ENCODE peak calls at places on chromosome 7, in nine cellular contexts. One of them, this sample, is unnamed.

GRCh38 chr7:2242541-2243482 is 786 bp downstream of the NUDT1 start:
- DNase-seq in brain microvascular endothelial cell: no peak
- DNase-seq in left lung: no peak
- DNase-seq in body of pancreas: no peak
- DNase-seq in Right ventricle myocardium superior: no peak
- DNase-seq in stimulated activated CD4-positive, alpha-beta T cell treated with anti-CD3 and anti-CD28 coated beads, Interleukin-15, amount 100 ng/mL, for 1 hour: no peak
- DNase-seq in SJCRH30: peak; percentile 45
- DNase-seq in RCC 7860: peak; percentile 19
- DNase-seq in choroid plexus epithelial cell: peak; percentile 30
- DNase-seq in this sample: no peak

GRCh38 chr7:26172048-26172447 is 20.1 kb downstream of the NFE2L3 start:
- DNase-seq in brain microvascular endothelial cell: no peak
- DNase-seq in left lung: no peak
- DNase-seq in body of pancreas: no peak
- DNase-seq in Right ventricle myocardium superior: no peak
- DNase-seq in stimulated activated CD4-positive, alpha-beta T cell treated with anti-CD3 and anti-CD28 coated beads, Interleukin-15, amount 100 ng/mL, for 1 hour: no peak
- DNase-seq in SJCRH30: no peak
- DNase-seq in RCC 7860: no peak
- DNase-seq in choroid plexus epithelial cell: no peak
- DNase-seq in this sample: no peak

GRCh38 chr7:73721237-73721848 is 1.9 kb upstream of the STX1A start:
- DNase-seq in brain microvascular endothelial cell: no peak
- DNase-seq in left lung: no peak
- DNase-seq in body of pancreas: peak; percentile 87
- DNase-seq in Right ventricle myocardium superior: peak; percentile 80
- DNase-seq in stimulated activated CD4-positive, alpha-beta T cell treated with anti-CD3 and anti-CD28 coated beads, Interleukin-15, amount 100 ng/mL, for 1 hour: no peak
- DNase-seq in SJCRH30: peak; percentile 74
- DNase-seq in RCC 7860: no peak
- DNase-seq in choroid plexus epithelial cell: no peak
- DNase-seq in this sample: no peak

GRCh38 chr7:12640299-12641096 is 46.9 kb upstream of the ARL4A start:
- DNase-seq in brain microvascular endothelial cell: no peak
- DNase-seq in left lung: no peak
- DNase-seq in body of pancreas: no peak
- DNase-seq in Right ventricle myocardium superior: no peak
- DNase-seq in stimulated activated CD4-positive, alpha-beta T cell treated with anti-CD3 and anti-CD28 coated beads, Interleukin-15, amount 100 ng/mL, for 1 hour: no peak
- DNase-seq in SJCRH30: no peak
- DNase-seq in RCC 7860: no peak
- DNase-seq in choroid plexus epithelial cell: no peak
- DNase-seq in this sample: no peak

GRCh38 chr7:128132426-128133069 is 101.3 kb upstream of the LRRC4 start:
- DNase-seq in brain microvascular endothelial cell: no peak
- DNase-seq in left lung: no peak
- DNase-seq in body of pancreas: no peak
- DNase-seq in Right ventricle myocardium superior: no peak
- DNase-seq in stimulated activated CD4-positive, alpha-beta T cell treated with anti-CD3 and anti-CD28 coated beads, Interleukin-15, amount 100 ng/mL, for 1 hour: no peak
- DNase-seq in SJCRH30: no peak
- DNase-seq in RCC 7860: no peak
- DNase-seq in choroid plexus epithelial cell: no peak
- DNase-seq in this sample: no peak

GRCh38 chr7:131400833-131401593 is 73.3 kb downstream of the MKLN1 start:
- DNase-seq in brain microvascular endothelial cell: no peak
- DNase-seq in left lung: no peak
- DNase-seq in body of pancreas: no peak
- DNase-seq in Right ventricle myocardium superior: no peak
- DNase-seq in stimulated activated CD4-positive, alpha-beta T cell treated with anti-CD3 and anti-CD28 coated beads, Interleukin-15, amount 100 ng/mL, for 1 hour: no peak
- DNase-seq in SJCRH30: no peak
- DNase-seq in RCC 7860: no peak
- DNase-seq in choroid plexus epithelial cell: peak; percentile 70
- DNase-seq in this sample: no peak

GRCh38 chr7:138978541-138979184 is 2.5 kb downstream of the KIAA1549 start:
- DNase-seq in brain microvascular endothelial cell: no peak
- DNase-seq in left lung: no peak
- DNase-seq in body of pancreas: no peak
- DNase-seq in Right ventricle myocardium superior: no peak
- DNase-seq in stimulated activated CD4-positive, alpha-beta T cell treated with anti-CD3 and anti-CD28 coated beads, Interleukin-15, amount 100 ng/mL, for 1 hour: no peak
- DNase-seq in SJCRH30: no peak
- DNase-seq in RCC 7860: no peak
- DNase-seq in choroid plexus epithelial cell: no peak
- DNase-seq in this sample: no peak

GRCh38 chr7:22851140-22851539 is 28.5 kb upstream of the TOMM7 start:
- DNase-seq in brain microvascular endothelial cell: no peak
- DNase-seq in left lung: no peak
- DNase-seq in body of pancreas: no peak
- DNase-seq in Right ventricle myocardium superior: no peak
- DNase-seq in stimulated activated CD4-positive, alpha-beta T cell treated with anti-CD3 and anti-CD28 coated beads, Interleukin-15, amount 100 ng/mL, for 1 hour: no peak
- DNase-seq in SJCRH30: no peak
- DNase-seq in RCC 7860: no peak
- DNase-seq in choroid plexus epithelial cell: no peak
- DNase-seq in this sample: no peak

GRCh38 chr7:87420173-87420572 is 55.3 kb downstream of the ABCB4 start:
- DNase-seq in brain microvascular endothelial cell: no peak
- DNase-seq in left lung: no peak
- DNase-seq in body of pancreas: no peak
- DNase-seq in Right ventricle myocardium superior: no peak
- DNase-seq in stimulated activated CD4-positive, alpha-beta T cell treated with anti-CD3 and anti-CD28 coated beads, Interleukin-15, amount 100 ng/mL, for 1 hour: no peak
- DNase-seq in SJCRH30: peak; percentile 6
- DNase-seq in RCC 7860: no peak
- DNase-seq in choroid plexus epithelial cell: no peak
- DNase-seq in this sample: no peak

GRCh38 chr7:137987968-137988367 is 13.9 kb downstream of the CREB3L2 start:
- DNase-seq in brain microvascular endothelial cell: no peak
- DNase-seq in left lung: no peak
- DNase-seq in body of pancreas: no peak
- DNase-seq in Right ventricle myocardium superior: no peak
- DNase-seq in stimulated activated CD4-positive, alpha-beta T cell treated with anti-CD3 and anti-CD28 coated beads, Interleukin-15, amount 100 ng/mL, for 1 hour: no peak
- DNase-seq in SJCRH30: peak; percentile 64
- DNase-seq in RCC 7860: no peak
- DNase-seq in choroid plexus epithelial cell: no peak
- DNase-seq in this sample: no peak

GRCh38 chr7:37320140-37320839 is 128.4 kb downstream of the ELMO1 start:
- DNase-seq in brain microvascular endothelial cell: no peak
- DNase-seq in left lung: no peak
- DNase-seq in body of pancreas: no peak
- DNase-seq in Right ventricle myocardium superior: no peak
- DNase-seq in stimulated activated CD4-positive, alpha-beta T cell treated with anti-CD3 and anti-CD28 coated beads, Interleukin-15, amount 100 ng/mL, for 1 hour: no peak
- DNase-seq in SJCRH30: peak; percentile 34
- DNase-seq in RCC 7860: no peak
- DNase-seq in choroid plexus epithelial cell: no peak
- DNase-seq in this sample: no peak

GRCh38 chr7:31788891-31789680 is 102.1 kb downstream of the PPP1R17 start:
- DNase-seq in brain microvascular endothelial cell: no peak
- DNase-seq in left lung: no peak
- DNase-seq in body of pancreas: no peak
- DNase-seq in Right ventricle myocardium superior: no peak
- DNase-seq in stimulated activated CD4-positive, alpha-beta T cell treated with anti-CD3 and anti-CD28 coated beads, Interleukin-15, amount 100 ng/mL, for 1 hour: no peak
- DNase-seq in SJCRH30: no peak
- DNase-seq in RCC 7860: no peak
- DNase-seq in choroid plexus epithelial cell: no peak
- DNase-seq in this sample: no peak

GRCh38 chr7:44391171-44391570 is 65.8 kb upstream of the CAMK2B start:
- DNase-seq in brain microvascular endothelial cell: no peak
- DNase-seq in left lung: no peak
- DNase-seq in body of pancreas: no peak
- DNase-seq in Right ventricle myocardium superior: no peak
- DNase-seq in stimulated activated CD4-positive, alpha-beta T cell treated with anti-CD3 and anti-CD28 coated beads, Interleukin-15, amount 100 ng/mL, for 1 hour: no peak
- DNase-seq in SJCRH30: no peak
- DNase-seq in RCC 7860: no peak
- DNase-seq in choroid plexus epithelial cell: no peak
- DNase-seq in this sample: no peak

GRCh38 chr7:34430456-34430855 is 227.6 kb upstream of the NPSR1 start:
- DNase-seq in brain microvascular endothelial cell: peak; percentile 52
- DNase-seq in left lung: no peak
- DNase-seq in body of pancreas: no peak
- DNase-seq in Right ventricle myocardium superior: no peak
- DNase-seq in stimulated activated CD4-positive, alpha-beta T cell treated with anti-CD3 and anti-CD28 coated beads, Interleukin-15, amount 100 ng/mL, for 1 hour: no peak
- DNase-seq in SJCRH30: peak; percentile 11
- DNase-seq in RCC 7860: peak; percentile 16
- DNase-seq in choroid plexus epithelial cell: peak; percentile 89
- DNase-seq in this sample: no peak

GRCh38 chr7:5223646-5224340 is 33.8 kb downstream of the WIPI2 start:
- DNase-seq in brain microvascular endothelial cell: no peak
- DNase-seq in left lung: no peak
- DNase-seq in body of pancreas: no peak
- DNase-seq in Right ventricle myocardium superior: no peak
- DNase-seq in stimulated activated CD4-positive, alpha-beta T cell treated with anti-CD3 and anti-CD28 coated beads, Interleukin-15, amount 100 ng/mL, for 1 hour: no peak
- DNase-seq in SJCRH30: no peak
- DNase-seq in RCC 7860: no peak
- DNase-seq in choroid plexus epithelial cell: no peak
- DNase-seq in this sample: no peak

GRCh38 chr7:85074016-85074415 is 112.8 kb downstream of the SEMA3D start:
- DNase-seq in brain microvascular endothelial cell: no peak
- DNase-seq in left lung: no peak
- DNase-seq in body of pancreas: no peak
- DNase-seq in Right ventricle myocardium superior: no peak
- DNase-seq in stimulated activated CD4-positive, alpha-beta T cell treated with anti-CD3 and anti-CD28 coated beads, Interleukin-15, amount 100 ng/mL, for 1 hour: no peak
- DNase-seq in SJCRH30: no peak
- DNase-seq in RCC 7860: no peak
- DNase-seq in choroid plexus epithelial cell: no peak
- DNase-seq in this sample: no peak

GRCh38 chr7:81013036-81013435 is 94.2 kb upstream of the SEMA3C start:
- DNase-seq in brain microvascular endothelial cell: peak; percentile 32
- DNase-seq in left lung: no peak
- DNase-seq in body of pancreas: no peak
- DNase-seq in Right ventricle myocardium superior: no peak
- DNase-seq in stimulated activated CD4-positive, alpha-beta T cell treated with anti-CD3 and anti-CD28 coated beads, Interleukin-15, amount 100 ng/mL, for 1 hour: no peak
- DNase-seq in SJCRH30: no peak
- DNase-seq in RCC 7860: no peak
- DNase-seq in choroid plexus epithelial cell: peak; percentile 89
- DNase-seq in this sample: no peak

GRCh38 chr7:51472017-51472296 is 155.3 kb upstream of the COBL start:
- DNase-seq in brain microvascular endothelial cell: no peak
- DNase-seq in left lung: no peak
- DNase-seq in body of pancreas: no peak
- DNase-seq in Right ventricle myocardium superior: no peak
- DNase-seq in stimulated activated CD4-positive, alpha-beta T cell treated with anti-CD3 and anti-CD28 coated beads, Interleukin-15, amount 100 ng/mL, for 1 hour: no peak
- DNase-seq in SJCRH30: no peak
- DNase-seq in RCC 7860: no peak
- DNase-seq in choroid plexus epithelial cell: no peak
- DNase-seq in this sample: no peak

GRCh38 chr7:7862393-7862792 is 106.2 kb upstream of the GLCCI1 start:
- DNase-seq in brain microvascular endothelial cell: no peak
- DNase-seq in left lung: no peak
- DNase-seq in body of pancreas: no peak
- DNase-seq in Right ventricle myocardium superior: no peak
- DNase-seq in stimulated activated CD4-positive, alpha-beta T cell treated with anti-CD3 and anti-CD28 coated beads, Interleukin-15, amount 100 ng/mL, for 1 hour: no peak
- DNase-seq in SJCRH30: peak; percentile 44
- DNase-seq in RCC 7860: no peak
- DNase-seq in choroid plexus epithelial cell: no peak
- DNase-seq in this sample: no peak

GRCh38 chr7:25260862-25261454 is 32.7 kb upstream of the NPVF start:
- DNase-seq in brain microvascular endothelial cell: peak; percentile 16
- DNase-seq in left lung: no peak
- DNase-seq in body of pancreas: no peak
- DNase-seq in Right ventricle myocardium superior: no peak
- DNase-seq in stimulated activated CD4-positive, alpha-beta T cell treated with anti-CD3 and anti-CD28 coated beads, Interleukin-15, amount 100 ng/mL, for 1 hour: no peak
- DNase-seq in SJCRH30: peak; percentile 15
- DNase-seq in RCC 7860: peak; percentile 59
- DNase-seq in choroid plexus epithelial cell: peak; percentile 78
- DNase-seq in this sample: no peak

GRCh38 chr7:31119249-31119648 is 67.1 kb downstream of the ADCYAP1R1 start:
- DNase-seq in brain microvascular endothelial cell: no peak
- DNase-seq in left lung: no peak
- DNase-seq in body of pancreas: no peak
- DNase-seq in Right ventricle myocardium superior: no peak
- DNase-seq in stimulated activated CD4-positive, alpha-beta T cell treated with anti-CD3 and anti-CD28 coated beads, Interleukin-15, amount 100 ng/mL, for 1 hour: no peak
- DNase-seq in SJCRH30: no peak
- DNase-seq in RCC 7860: no peak
- DNase-seq in choroid plexus epithelial cell: no peak
- DNase-seq in this sample: no peak

GRCh38 chr7:93574269-93574645 is 267 bp downstream of the CALCR start:
- DNase-seq in brain microvascular endothelial cell: no peak
- DNase-seq in left lung: no peak
- DNase-seq in body of pancreas: no peak
- DNase-seq in Right ventricle myocardium superior: no peak
- DNase-seq in stimulated activated CD4-positive, alpha-beta T cell treated with anti-CD3 and anti-CD28 coated beads, Interleukin-15, amount 100 ng/mL, for 1 hour: no peak
- DNase-seq in SJCRH30: peak; percentile 28
- DNase-seq in RCC 7860: no peak
- DNase-seq in choroid plexus epithelial cell: no peak
- DNase-seq in this sample: no peak

GRCh38 chr7:767580-767940 is 40.5 kb upstream of the PRKAR1B start:
- DNase-seq in brain microvascular endothelial cell: peak; percentile 79
- DNase-seq in left lung: no peak
- DNase-seq in body of pancreas: no peak
- DNase-seq in Right ventricle myocardium superior: no peak
- DNase-seq in stimulated activated CD4-positive, alpha-beta T cell treated with anti-CD3 and anti-CD28 coated beads, Interleukin-15, amount 100 ng/mL, for 1 hour: no peak
- DNase-seq in SJCRH30: no peak
- DNase-seq in RCC 7860: peak; percentile 89
- DNase-seq in choroid plexus epithelial cell: peak; percentile 99
- DNase-seq in this sample: no peak

GRCh38 chr7:22569586-22570321 is 69.8 kb upstream of the STEAP1B start:
- DNase-seq in brain microvascular endothelial cell: peak; percentile 73
- DNase-seq in left lung: peak; percentile 60
- DNase-seq in body of pancreas: peak; percentile 47
- DNase-seq in Right ventricle myocardium superior: no peak
- DNase-seq in stimulated activated CD4-positive, alpha-beta T cell treated with anti-CD3 and anti-CD28 coated beads, Interleukin-15, amount 100 ng/mL, for 1 hour: no peak
- DNase-seq in SJCRH30: no peak
- DNase-seq in RCC 7860: peak; percentile 94
- DNase-seq in choroid plexus epithelial cell: no peak
- DNase-seq in this sample: no peak

GRCh38 chr7:150631084-150631824 is 931 bp downstream of the GIMAP6 start:
- DNase-seq in brain microvascular endothelial cell: no peak
- DNase-seq in left lung: no peak
- DNase-seq in body of pancreas: peak; percentile 20
- DNase-seq in Right ventricle myocardium superior: peak; percentile 69
- DNase-seq in stimulated activated CD4-positive, alpha-beta T cell treated with anti-CD3 and anti-CD28 coated beads, Interleukin-15, amount 100 ng/mL, for 1 hour: peak; percentile 41
- DNase-seq in SJCRH30: no peak
- DNase-seq in RCC 7860: no peak
- DNase-seq in choroid plexus epithelial cell: no peak
- DNase-seq in this sample: no peak

GRCh38 chr7:112930787-112931186 is 140.6 kb upstream of the TMEM168 start:
- DNase-seq in brain microvascular endothelial cell: no peak
- DNase-seq in left lung: no peak
- DNase-seq in body of pancreas: no peak
- DNase-seq in Right ventricle myocardium superior: no peak
- DNase-seq in stimulated activated CD4-positive, alpha-beta T cell treated with anti-CD3 and anti-CD28 coated beads, Interleukin-15, amount 100 ng/mL, for 1 hour: no peak
- DNase-seq in SJCRH30: no peak
- DNase-seq in RCC 7860: no peak
- DNase-seq in choroid plexus epithelial cell: peak; percentile 73
- DNase-seq in this sample: no peak

This sample was measured in activated gamma-delta T cell treated with anti-CD3 and anti-CD28 coated beads, Interleukin-2, amount 50 U/mL, for 16 hours.